ENCODE peak calls at places on chromosomes 3 and 15, in seven cellular contexts. One of them, this sample, is unnamed.

GRCh38 chr3:30664884-30665283 is 58.5 kb downstream of the TGFBR2 start:
- DNase-seq in breast epithelium: no peak
- DNase-seq in esophagus muscularis mucosa: no peak
- DNase-seq in thoracic aorta: no peak
- DNase-seq in A673: peak
- DNase-seq in OCI-LY7: no peak
- DNase-seq in RWPE1: no peak
- DNase-seq in this sample: no peak

GRCh38 chr3:41362638-41363559 is 163.6 kb downstream of the CTNNB1 start:
- DNase-seq in OCI-LY7: no peak
- DNase-seq in esophagus muscularis mucosa: no peak
- DNase-seq in thoracic aorta: no peak
- DNase-seq in RWPE1: no peak
- DNase-seq in A673: no peak
- DNase-seq in breast epithelium: no peak
- DNase-seq in this sample: no peak

GRCh38 chr3:32138545-32139104 is 32.2 kb downstream of the GPD1L start:
- DNase-seq in A673: no peak
- DNase-seq in OCI-LY7: peak
- DNase-seq in thoracic aorta: no peak
- DNase-seq in esophagus muscularis mucosa: no peak
- DNase-seq in breast epithelium: no peak
- DNase-seq in RWPE1: no peak
- DNase-seq in this sample: no peak

GRCh38 chr3:194773666-194774455 is 88.2 kb downstream of the FAM43A start:
- DNase-seq in thoracic aorta: no peak
- DNase-seq in esophagus muscularis mucosa: no peak
- DNase-seq in OCI-LY7: no peak
- DNase-seq in RWPE1: no peak
- DNase-seq in A673: no peak
- DNase-seq in breast epithelium: no peak
- DNase-seq in this sample: no peak

GRCh38 chr3:48428863-48429415 is 947 bp downstream of the PLXNB1 start:
- DNase-seq in OCI-LY7: no peak
- DNase-seq in A673: peak
- DNase-seq in RWPE1: no peak
- DNase-seq in esophagus muscularis mucosa: no peak
- DNase-seq in breast epithelium: no peak
- DNase-seq in thoracic aorta: no peak
- DNase-seq in this sample: peak

GRCh38 chr3:48088056-48088748 is 72.0 kb upstream of the MAP4 start:
- DNase-seq in thoracic aorta: no peak
- DNase-seq in RWPE1: no peak
- DNase-seq in A673: peak
- DNase-seq in esophagus muscularis mucosa: peak
- DNase-seq in OCI-LY7: peak
- DNase-seq in breast epithelium: no peak
- DNase-seq in this sample: no peak

GRCh38 chr3:155407331-155407730 is 113.8 kb upstream of the STRIT1 start:
- DNase-seq in RWPE1: no peak
- DNase-seq in A673: no peak
- DNase-seq in OCI-LY7: no peak
- DNase-seq in thoracic aorta: no peak
- DNase-seq in breast epithelium: no peak
- DNase-seq in esophagus muscularis mucosa: no peak
- DNase-seq in this sample: no peak

GRCh38 chr15:80242132-80242769 is 9.8 kb downstream of the CTXND1 start:
- DNase-seq in A673: peak
- DNase-seq in thoracic aorta: no peak
- DNase-seq in OCI-LY7: peak
- DNase-seq in breast epithelium: no peak
- DNase-seq in RWPE1: no peak
- DNase-seq in esophagus muscularis mucosa: peak
- DNase-seq in this sample: no peak

GRCh38 chr3:41434781-41435180 is 235.5 kb downstream of the CTNNB1 start:
- DNase-seq in RWPE1: no peak
- DNase-seq in esophagus muscularis mucosa: no peak
- DNase-seq in A673: peak
- DNase-seq in OCI-LY7: no peak
- DNase-seq in breast epithelium: no peak
- DNase-seq in thoracic aorta: no peak
- DNase-seq in this sample: no peak

GRCh38 chr3:190697901-190698300 is 164.6 kb downstream of the GMNC start:
- DNase-seq in RWPE1: no peak
- DNase-seq in esophagus muscularis mucosa: no peak
- DNase-seq in thoracic aorta: no peak
- DNase-seq in A673: peak
- DNase-seq in OCI-LY7: no peak
- DNase-seq in breast epithelium: no peak
- DNase-seq in this sample: no peak

GRCh38 chr15:72342385-72342784 is 22.4 kb upstream of the CELF6 start:
- DNase-seq in breast epithelium: no peak
- DNase-seq in thoracic aorta: no peak
- DNase-seq in esophagus muscularis mucosa: no peak
- DNase-seq in OCI-LY7: peak
- DNase-seq in A673: peak
- DNase-seq in RWPE1: no peak
- DNase-seq in this sample: no peak

GRCh38 chr15:62173215-62173614 is 8.1 kb upstream of the C2CD4B start:
- DNase-seq in thoracic aorta: no peak
- DNase-seq in esophagus muscularis mucosa: no peak
- DNase-seq in A673: peak
- DNase-seq in breast epithelium: no peak
- DNase-seq in OCI-LY7: no peak
- DNase-seq in RWPE1: no peak
- DNase-seq in this sample: no peak

GRCh38 chr3:55166577-55167555 is 239.0 kb upstream of the LRTM1 start:
- DNase-seq in thoracic aorta: no peak
- DNase-seq in A673: no peak
- DNase-seq in OCI-LY7: peak
- DNase-seq in breast epithelium: no peak
- DNase-seq in RWPE1: no peak
- DNase-seq in esophagus muscularis mucosa: peak
- DNase-seq in this sample: no peak

GRCh38 chr15:92519709-92520108 is 126.0 kb downstream of the ST8SIA2 start:
- DNase-seq in OCI-LY7: no peak
- DNase-seq in esophagus muscularis mucosa: no peak
- DNase-seq in breast epithelium: no peak
- DNase-seq in RWPE1: no peak
- DNase-seq in thoracic aorta: no peak
- DNase-seq in A673: no peak
- DNase-seq in this sample: no peak

GRCh38 chr3:46905661-46906451 is 28.3 kb downstream of the PTH1R start:
- DNase-seq in RWPE1: no peak
- DNase-seq in thoracic aorta: no peak
- DNase-seq in OCI-LY7: no peak
- DNase-seq in breast epithelium: no peak
- DNase-seq in A673: no peak
- DNase-seq in esophagus muscularis mucosa: no peak
- DNase-seq in this sample: no peak

GRCh38 chr3:170725285-170725731 is 139.4 kb upstream of the SLC7A14 start:
- DNase-seq in esophagus muscularis mucosa: no peak
- DNase-seq in thoracic aorta: no peak
- DNase-seq in A673: no peak
- DNase-seq in OCI-LY7: no peak
- DNase-seq in RWPE1: no peak
- DNase-seq in breast epithelium: no peak
- DNase-seq in this sample: no peak
- TF ChIP-seq CTCF in esophagus muscularis mucosa: no peak
- TF ChIP-seq CTCF in thoracic aorta: no peak
- TF ChIP-seq CTCF in A673: no peak
- TF ChIP-seq CTCF in OCI-LY7: no peak
- TF ChIP-seq CTCF in RWPE1: no peak
- TF ChIP-seq CTCF in breast epithelium: no peak
- TF ChIP-seq CTCF in this sample: no peak

DNA sequence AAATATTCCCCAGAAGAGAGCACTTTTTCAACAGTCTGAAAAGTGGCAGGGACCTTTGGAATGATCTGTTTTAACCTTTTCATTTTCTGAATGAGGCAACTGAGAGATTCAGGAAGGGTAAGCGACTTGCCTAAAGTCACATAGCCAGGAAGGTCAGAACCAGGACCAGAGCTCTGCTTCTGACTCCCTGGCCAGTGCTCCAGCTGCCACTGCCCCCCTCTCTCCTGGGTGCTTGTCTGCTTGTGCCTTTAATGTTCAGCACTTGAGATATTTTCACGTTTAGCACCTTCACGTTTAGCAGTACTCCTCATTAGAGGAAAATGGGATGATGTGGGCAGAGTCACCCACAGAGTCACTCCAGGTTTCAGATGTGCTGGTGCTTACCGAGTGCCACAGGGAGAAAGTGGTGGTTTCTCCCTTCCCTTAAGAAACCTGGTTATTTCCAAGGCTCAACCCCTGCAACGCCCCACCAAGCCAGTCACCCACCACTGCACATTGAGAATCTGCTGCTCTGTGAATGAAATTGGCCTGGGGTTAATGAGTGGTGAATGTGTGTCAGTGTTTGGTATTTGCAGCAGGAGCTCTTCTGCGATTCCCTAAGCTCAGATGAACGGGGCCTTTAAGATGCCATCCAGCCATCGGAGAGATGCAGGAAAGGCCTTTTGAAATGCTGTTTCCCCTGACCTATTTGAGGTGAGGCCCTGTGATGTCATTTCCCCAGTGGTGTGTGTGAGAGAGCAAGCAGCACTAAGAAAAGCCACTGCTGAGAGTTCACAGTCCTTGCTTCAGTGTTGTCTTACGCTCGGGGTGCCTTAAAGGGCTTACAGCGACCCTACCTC is 68.6 kb downstream of the SMAD3 start:
- DNase-seq in OCI-LY7: peak
- DNase-seq in A673: no peak
- DNase-seq in RWPE1: no peak
- DNase-seq in esophagus muscularis mucosa: no peak
- DNase-seq in breast epithelium: no peak
- DNase-seq in thoracic aorta: no peak
- DNase-seq in this sample: no peak
- TF ChIP-seq CTCF in OCI-LY7: no peak
- TF ChIP-seq CTCF in A673: no peak
- TF ChIP-seq CTCF in RWPE1: no peak
- TF ChIP-seq CTCF in esophagus muscularis mucosa: no peak
- TF ChIP-seq CTCF in breast epithelium: no peak
- TF ChIP-seq CTCF in thoracic aorta: no peak
- TF ChIP-seq CTCF in this sample: no peak

GRCh38 chr15:58074452-58074851 is 8.9 kb upstream of the ALDH1A2 start:
- DNase-seq in thoracic aorta: no peak
- DNase-seq in RWPE1: no peak
- DNase-seq in A673: no peak
- DNase-seq in OCI-LY7: peak
- DNase-seq in breast epithelium: no peak
- DNase-seq in esophagus muscularis mucosa: no peak
- DNase-seq in this sample: no peak

GRCh38 chr15:58069008-58069407 is 3.5 kb upstream of the ALDH1A2 start:
- DNase-seq in breast epithelium: no peak
- DNase-seq in thoracic aorta: no peak
- DNase-seq in esophagus muscularis mucosa: no peak
- DNase-seq in RWPE1: no peak
- DNase-seq in A673: no peak
- DNase-seq in OCI-LY7: no peak
- DNase-seq in this sample: no peak

GRCh38 chr15:58066042-58066867 is 744 bp upstream of the ALDH1A2 start:
- DNase-seq in OCI-LY7: peak
- DNase-seq in A673: peak
- DNase-seq in thoracic aorta: no peak
- DNase-seq in esophagus muscularis mucosa: no peak
- DNase-seq in RWPE1: peak
- DNase-seq in breast epithelium: peak
- DNase-seq in this sample: peak

GRCh38 chr15:58065445-58066041 is at the start of gene ALDH1A2:
- DNase-seq in RWPE1: peak
- DNase-seq in esophagus muscularis mucosa: no peak
- DNase-seq in OCI-LY7: no peak
- DNase-seq in breast epithelium: no peak
- DNase-seq in thoracic aorta: no peak
- DNase-seq in A673: no peak
- DNase-seq in this sample: no peak

GRCh38 chr15:58070801-58071418 is 5.4 kb upstream of the ALDH1A2 start:
- DNase-seq in esophagus muscularis mucosa: no peak
- DNase-seq in RWPE1: peak
- DNase-seq in A673: peak
- DNase-seq in OCI-LY7: peak
- DNase-seq in thoracic aorta: no peak
- DNase-seq in breast epithelium: no peak
- DNase-seq in this sample: no peak
- TF ChIP-seq CTCF in esophagus muscularis mucosa: peak
- TF ChIP-seq CTCF in RWPE1: peak
- TF ChIP-seq CTCF in A673: peak
- TF ChIP-seq CTCF in OCI-LY7: peak
- TF ChIP-seq CTCF in thoracic aorta: peak
- TF ChIP-seq CTCF in breast epithelium: peak
- TF ChIP-seq CTCF in this sample: peak

GRCh38 chr3:196075013-196075412 is 6.9 kb downstream of the TFRC start:
- DNase-seq in breast epithelium: no peak
- DNase-seq in thoracic aorta: no peak
- DNase-seq in A673: no peak
- DNase-seq in esophagus muscularis mucosa: no peak
- DNase-seq in OCI-LY7: no peak
- DNase-seq in RWPE1: no peak
- DNase-seq in this sample: no peak

GRCh38 chr3:196076721-196077120 is 5.2 kb downstream of the TFRC start:
- DNase-seq in breast epithelium: no peak
- DNase-seq in OCI-LY7: no peak
- DNase-seq in RWPE1: no peak
- DNase-seq in A673: no peak
- DNase-seq in thoracic aorta: no peak
- DNase-seq in esophagus muscularis mucosa: no peak
- DNase-seq in this sample: no peak

GRCh38 chr3:196072313-196072712 is 9.6 kb downstream of the TFRC start:
- DNase-seq in A673: no peak
- DNase-seq in breast epithelium: no peak
- DNase-seq in OCI-LY7: no peak
- DNase-seq in thoracic aorta: no peak
- DNase-seq in RWPE1: no peak
- DNase-seq in esophagus muscularis mucosa: no peak
- DNase-seq in this sample: no peak

GRCh38 chr3:196067439-196067838 is 14.5 kb downstream of the TFRC start:
- DNase-seq in esophagus muscularis mucosa: no peak
- DNase-seq in OCI-LY7: no peak
- DNase-seq in A673: no peak
- DNase-seq in RWPE1: no peak
- DNase-seq in breast epithelium: no peak
- DNase-seq in thoracic aorta: no peak
- DNase-seq in this sample: no peak

DNA sequence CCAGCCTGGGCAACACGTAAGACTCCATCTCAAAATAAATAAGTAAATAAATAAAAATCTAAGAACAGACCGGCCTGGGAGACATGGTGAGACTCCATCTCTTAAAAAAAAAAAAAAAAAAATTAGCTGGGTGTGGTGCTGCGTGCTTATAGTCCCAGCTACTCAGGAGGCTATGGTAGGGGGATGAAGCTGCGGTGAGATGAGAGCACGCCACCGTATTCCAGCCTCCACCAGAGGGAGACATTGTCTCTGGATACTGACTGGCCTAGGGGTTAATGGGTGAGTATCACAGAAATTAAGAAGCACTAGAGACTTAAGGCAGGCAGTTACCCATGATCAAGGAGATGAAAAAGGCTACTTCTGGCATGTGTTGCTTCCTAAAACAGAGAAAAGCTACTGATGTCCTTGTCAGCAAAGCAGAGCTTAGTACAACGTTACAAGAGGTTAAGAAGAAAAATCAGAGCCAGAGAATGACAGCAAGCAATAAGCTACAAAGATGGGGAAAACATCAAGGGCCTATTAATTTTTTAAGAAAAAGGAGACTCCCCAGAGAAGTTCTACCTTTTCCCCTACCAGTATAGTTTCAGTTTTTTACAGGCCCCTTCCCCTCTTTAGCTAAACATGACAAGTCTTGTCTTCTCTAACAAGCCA is 8.6 kb downstream of the TFRC start:
- DNase-seq in breast epithelium: peak
- DNase-seq in A673: peak
- DNase-seq in thoracic aorta: no peak
- DNase-seq in RWPE1: peak
- DNase-seq in OCI-LY7: peak
- DNase-seq in esophagus muscularis mucosa: no peak
- DNase-seq in this sample: peak
- TF ChIP-seq CTCF in breast epithelium: peak
- TF ChIP-seq CTCF in A673: peak
- TF ChIP-seq CTCF in thoracic aorta: peak
- TF ChIP-seq CTCF in RWPE1: peak
- TF ChIP-seq CTCF in OCI-LY7: peak
- TF ChIP-seq CTCF in esophagus muscularis mucosa: peak
- TF ChIP-seq CTCF in this sample: peak